ENCODE peak calls at places on chromosome 18, in ten cellular contexts. O is right cardiac atrium; N is stomach; R is Panc1; V is caudate nucleus; A is cardiac muscle cell; T is mammary epithelial cell; M is dorsolateral prefrontal cortex; P is GM23338; J is CD4-positive, CD25-positive, alpha-beta regulatory T cell. U is an unnamed sample.

GRCh38 chr18:79607361-79607930 is 72.2 kb upstream of the CTDP1 start:
- DNase-seq in V (no peak), R (no peak), M (no peak), N (no peak), A (no peak), T (no peak), P (no peak), J (no peak), O (no peak), U (no peak)

GRCh38 chr18:73296686-73297085 is 428.9 kb upstream of the NETO1 start:
- DNase-seq in P (no peak), V (no peak), A (no peak), R (no peak), M (no peak), J (no peak), T (no peak), O (no peak), N (no peak), U (no peak)

GRCh38 chr18:48918660-48919415 is 31.9 kb downstream of the SMAD7 start:
- DNase-seq in J (no peak), N (no peak), R (no peak), T (no peak), O (no peak), M (no peak), P (no peak), A (no peak), V (no peak), U (no peak)

GRCh38 chr18:48639772-48640432 is 101.1 kb downstream of the CTIF start:
- DNase-seq in M (no peak), R (no peak), A (no peak), P (peak), T (peak), O (no peak), N (no peak), J (no peak), V (no peak), U (no peak)

GRCh38 chr18:78720456-78721250 is 259.0 kb upstream of the SALL3 start:
- DNase-seq in T (no peak), O (no peak), P (no peak), N (no peak), R (no peak), M (no peak), A (no peak), J (no peak), V (no peak), U (no peak)

GRCh38 chr18:36211612-36212065 is 24.3 kb downstream of the MOCOS start:
- DNase-seq in A (no peak), O (no peak), R (no peak), T (peak), J (no peak), P (no peak), M (no peak), V (no peak), N (no peak), U (no peak)

GRCh38 chr18:50751490-50751889 is 68.3 kb downstream of the MRO start:
- DNase-seq in R (no peak), O (no peak), M (no peak), A (no peak), T (no peak), J (no peak), P (no peak), N (no peak), V (no peak), U (no peak)

GRCh38 chr18:48124857-48125626 is 194.6 kb upstream of the SMAD2 start:
- DNase-seq in N (no peak), V (no peak), M (no peak), A (no peak), J (no peak), T (no peak), R (no peak), P (no peak), O (no peak), U (no peak)

GRCh38 chr18:54210463-54210862 is 14.0 kb downstream of the MBD2 start:
- DNase-seq in J (no peak), A (no peak), P (no peak), O (no peak), M (no peak), N (no peak), R (no peak), V (no peak), T (no peak), U (no peak)

GRCh38 chr18:31185551-31185950 is 22.9 kb upstream of the DSC1 start:
- DNase-seq in P (no peak), R (no peak), A (no peak), J (no peak), V (no peak), N (no peak), M (no peak), T (peak), O (no peak), U (no peak)

GRCh38 chr18:79955302-79956075 is 4.0 kb upstream of the SLC66A2 start:
- DNase-seq in J (no peak), M (no peak), V (no peak), A (no peak), N (no peak), O (no peak), R (no peak), T (no peak), P (no peak), U (no peak)

GRCh38 chr18:46794607-46795006 is 37.8 kb upstream of the ST8SIA5 start:
- DNase-seq in O (no peak), A (no peak), N (no peak), V (no peak), P (peak), M (no peak), R (no peak), J (no peak), T (no peak), U (no peak)

GRCh38 chr18:7303306-7303705 is 72.4 kb downstream of the LRRC30 start:
- DNase-seq in T (no peak), O (no peak), V (no peak), A (peak), J (no peak), P (no peak), R (no peak), M (no peak), N (no peak), U (no peak)

GRCh38 chr18:37564796-37565137 is 831 bp downstream of the CELF4 start:
- DNase-seq in O (peak), M (peak), A (peak), R (no peak), P (peak), V (peak), T (peak), N (peak), J (no peak), U (no peak)

GRCh38 chr18:2087877-2088673 is 483.2 kb downstream of the METTL4 start:
- DNase-seq in P (no peak), O (peak), N (no peak), M (no peak), T (peak), J (no peak), A (peak), V (no peak), R (no peak), U (no peak)

GRCh38 chr18:21191596-21192307 is 50.3 kb upstream of the GREB1L start:
- DNase-seq in R (no peak), M (peak), A (peak), J (no peak), N (peak), V (peak), O (peak), P (peak), T (peak), U (no peak)

GRCh38 chr18:56995579-56996194 is 151.2 kb upstream of the BOD1L2 start:
- DNase-seq in V (no peak), N (no peak), O (no peak), R (no peak), A (no peak), J (no peak), M (peak), T (no peak), P (peak), U (no peak)

GRCh38 chr18:51867767-51868166 is 472.2 kb upstream of the DCC start:
- DNase-seq in P (peak), A (peak), N (no peak), O (no peak), J (no peak), M (no peak), V (no peak), T (peak), R (no peak), U (no peak)

GRCh38 chr18:49949991-49950395 is 136.7 kb upstream of the ACAA2 start:
- DNase-seq in O (no peak), T (no peak), V (no peak), P (no peak), A (no peak), M (no peak), J (no peak), R (no peak), N (no peak), U (no peak)

GRCh38 chr18:32261003-32261402 is 71.2 kb downstream of the MEP1B start:
- DNase-seq in V (no peak), R (no peak), A (no peak), N (no peak), M (no peak), P (peak), T (no peak), J (no peak), O (no peak), U (no peak)

GRCh38 chr18:3493501-3494244 is 43.7 kb downstream of the TGIF1 start:
- DNase-seq in R (no peak), T (no peak), V (no peak), A (no peak), J (no peak), N (no peak), P (no peak), M (no peak), O (no peak), U (no peak)

GRCh38 chr18:79732721-79733025 is 53.1 kb downstream of the CTDP1 start:
- DNase-seq in O (no peak), M (no peak), R (no peak), N (no peak), A (peak), V (no peak), J (no peak), P (no peak), T (no peak), U (no peak)

GRCh38 chr18:55582325-55582724 is 5.7 kb downstream of the TCF4 start:
- DNase-seq in O (no peak), N (no peak), R (no peak), J (no peak), A (no peak), P (peak), M (no peak), V (no peak), T (no peak), U (no peak)

GRCh38 chr18:23191952-23192662 is 56.8 kb downstream of the CABLES1 start:
- DNase-seq in T (peak), R (no peak), N (peak), O (peak), M (peak), V (peak), J (no peak), A (peak), P (no peak), U (no peak)

GRCh38 chr18:3624818-3625716 is 175.1 kb downstream of the TGIF1 start:
- DNase-seq in O (peak), N (peak), J (no peak), P (peak), V (no peak), M (no peak), T (peak), A (peak), R (no peak), U (no peak)

GRCh38 chr18:66344227-66344626 is 259.7 kb downstream of the CDH19 start:
- DNase-seq in N (no peak), V (no peak), T (no peak), M (no peak), A (no peak), O (no peak), P (no peak), R (no peak), J (no peak), U (no peak)

GRCh38 chr18:37634516-37634915 is 68.9 kb upstream of the CELF4 start:
- DNase-seq in A (no peak), N (no peak), J (no peak), M (no peak), O (no peak), R (no peak), P (no peak), V (no peak), T (no peak), U (no peak)

GRCh38 chr18:56235773-56236115 is 402.6 kb downstream of the TXNL1 start:
- DNase-seq in V (no peak), O (no peak), R (no peak), A (no peak), M (no peak), P (peak), J (no peak), N (no peak), T (no peak), U (no peak)

GRCh38 chr18:61869631-61870030 is 23.2 kb downstream of the RNF152 start:
- DNase-seq in P (no peak), R (no peak), V (no peak), N (no peak), J (no peak), A (no peak), M (no peak), T (no peak), O (no peak), U (no peak)

GRCh38 chr18:56615738-56616520 is 22.5 kb downstream of the TXNL1 start:
- DNase-seq in V (no peak), A (no peak), P (no peak), J (no peak), N (no peak), M (no peak), R (no peak), O (no peak), T (no peak), U (no peak)

GRCh38 chr18:21714472-21714871 is 9.9 kb upstream of the ABHD3 start:
- DNase-seq in P (no peak), V (no peak), J (no peak), R (no peak), O (no peak), T (no peak), M (no peak), N (no peak), A (no peak), U (no peak)

GRCh38 chr18:11826836-11827235 is 24.4 kb upstream of the CHMP1B start:
- DNase-seq in V (no peak), N (no peak), R (no peak), M (no peak), P (peak), T (no peak), O (no peak), A (no peak), J (no peak), U (no peak)
- H3K27ac ChIP-seq in V (no peak), N (no peak), R (no peak), M (no peak), P (no peak), T (no peak), O (no peak), A (no peak), J (no peak), U (no peak)

GRCh38 chr18:58789856-58790255 is 74.8 kb upstream of the ZNF532 start:
- DNase-seq in J (no peak), T (no peak), A (peak), O (peak), V (no peak), M (no peak), P (no peak), R (no peak), N (no peak), U (no peak)
- H3K27ac ChIP-seq in J (no peak), T (no peak), A (no peak), O (peak), V (peak), M (peak), P (peak), R (peak), N (peak), U (peak)

GRCh38 chr18:44823286-44823685 is 142.6 kb downstream of the SETBP1 start:
- DNase-seq in T (no peak), A (no peak), R (no peak), M (no peak), P (no peak), J (no peak), N (no peak), O (no peak), V (no peak), U (no peak)

GRCh38 chr18:44821924-44822323 is 141.2 kb downstream of the SETBP1 start:
- DNase-seq in T (no peak), J (no peak), V (no peak), A (no peak), N (no peak), M (no peak), P (no peak), R (no peak), O (no peak), U (no peak)

GRCh38 chr18:44818148-44818547 is 137.5 kb downstream of the SETBP1 start:
- DNase-seq in A (no peak), J (no peak), O (no peak), M (no peak), P (no peak), T (no peak), N (no peak), V (no peak), R (no peak), U (no peak)

GRCh38 chr18:44818668-44819403 is 138.1 kb downstream of the SETBP1 start:
- DNase-seq in O (no peak), A (no peak), V (no peak), N (no peak), P (no peak), M (no peak), T (no peak), J (no peak), R (no peak), U (no peak)

DNA sequence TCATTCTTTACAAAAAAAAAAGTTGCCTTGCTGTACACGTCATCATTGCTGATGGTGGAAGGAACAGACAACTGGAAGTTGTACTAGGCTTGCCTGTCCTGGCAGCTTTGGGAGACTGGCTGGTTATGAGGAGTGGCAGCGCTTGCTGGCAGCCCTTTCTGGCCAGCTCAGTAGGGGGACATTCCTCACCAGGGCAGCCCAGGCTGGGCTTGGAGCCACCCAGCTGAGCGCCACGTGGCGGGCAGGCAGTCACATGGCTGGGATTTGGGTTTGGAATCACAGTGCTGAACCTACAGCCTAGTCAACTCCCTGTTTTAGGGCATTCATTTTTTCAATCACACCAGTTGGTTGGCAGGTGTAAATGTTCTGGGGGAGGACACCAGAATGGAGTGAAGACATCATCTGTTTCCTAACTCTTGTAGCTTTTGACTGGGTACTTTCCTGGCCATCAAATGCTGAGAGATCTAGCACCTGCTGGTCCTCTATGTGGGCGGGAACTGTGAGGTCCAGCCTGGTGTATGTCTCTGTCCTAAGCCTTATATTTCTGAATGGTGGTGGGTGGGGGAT is 139.3 kb downstream of the SETBP1 start:
- DNase-seq in V (peak), A (no peak), O (peak), R (no peak), T (no peak), P (no peak), J (no peak), M (peak), N (no peak), U (peak)
- H3K27ac ChIP-seq in V (no peak), A (no peak), O (no peak), R (no peak), T (no peak), P (no peak), J (no peak), M (no peak), N (no peak), U (no peak)

GRCh38 chr18:24609249-24609648 is 148.8 kb downstream of the HRH4 start:
- DNase-seq in J (no peak), V (no peak), A (no peak), M (no peak), P (no peak), T (no peak), N (no peak), R (no peak), O (no peak), U (no peak)

GRCh38 chr18:24603151-24603550 is 142.7 kb downstream of the HRH4 start:
- DNase-seq in O (no peak), A (no peak), R (no peak), J (no peak), M (no peak), V (no peak), P (no peak), N (no peak), T (no peak), U (no peak)

GRCh38 chr18:24601624-24602023 is 141.2 kb downstream of the HRH4 start:
- DNase-seq in P (peak), R (no peak), M (no peak), T (peak), N (no peak), O (no peak), V (no peak), A (no peak), J (no peak), U (no peak)

GRCh38 chr18:24602156-24602555 is 141.7 kb downstream of the HRH4 start:
- DNase-seq in T (peak), A (no peak), J (no peak), M (no peak), V (no peak), N (no peak), R (no peak), O (no peak), P (no peak), U (no peak)

DNA sequence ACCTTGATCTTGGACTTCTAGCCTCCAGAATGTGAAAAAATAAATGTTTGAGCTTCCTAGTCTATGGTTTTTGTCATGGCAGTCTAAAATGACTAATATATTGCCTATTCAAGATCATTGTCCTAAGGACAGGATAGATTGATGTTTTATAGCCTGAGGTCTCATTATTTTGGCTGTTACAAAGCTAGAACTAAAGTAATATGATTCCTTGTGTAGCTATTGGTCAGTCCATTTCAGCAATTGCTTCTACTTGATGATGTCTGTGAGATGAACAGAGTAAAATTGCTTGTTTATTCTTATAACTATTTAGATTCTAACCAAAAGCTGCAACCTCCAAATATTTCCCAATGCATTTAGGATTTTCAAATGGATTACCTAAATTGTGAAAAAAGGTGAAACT is 145.0 kb downstream of the HRH4 start:
- DNase-seq in M (no peak), V (no peak), T (no peak), R (no peak), O (no peak), P (no peak), J (no peak), A (no peak), N (no peak), U (no peak)
- H3K27ac ChIP-seq in M (no peak), V (no peak), T (no peak), R (no peak), O (no peak), P (no peak), J (no peak), A (no peak), N (no peak), U (no peak)

GRCh38 chr18:8675057-8675456 is 30.3 kb upstream of the MTCL1 start:
- DNase-seq in N (no peak), T (no peak), P (no peak), V (no peak), M (no peak), A (no peak), J (no peak), R (no peak), O (no peak), U (no peak)

GRCh38 chr18:8673276-8674209 is 31.8 kb upstream of the MTCL1 start:
- DNase-seq in V (no peak), J (no peak), A (no peak), P (no peak), M (no peak), O (no peak), T (peak), R (peak), N (no peak), U (no peak)

GRCh38 chr18:8667846-8668245 is 37.5 kb upstream of the MTCL1 start:
- DNase-seq in R (no peak), P (no peak), V (no peak), N (no peak), T (no peak), J (no peak), A (peak), M (no peak), O (no peak), U (no peak)

GRCh38 chr18:8668381-8668780 is 37.0 kb upstream of the MTCL1 start:
- DNase-seq in P (no peak), J (no peak), M (no peak), T (peak), A (no peak), R (no peak), N (no peak), O (no peak), V (no peak), U (no peak)

GRCh38 chr18:8669571-8669970 is 35.8 kb upstream of the MTCL1 start:
- DNase-seq in T (no peak), P (no peak), V (no peak), R (no peak), J (no peak), N (no peak), O (no peak), M (no peak), A (no peak), U (no peak)
- H3K27ac ChIP-seq in T (no peak), P (no peak), V (no peak), R (no peak), J (no peak), N (no peak), O (no peak), M (no peak), A (no peak), U (no peak)

DNA sequence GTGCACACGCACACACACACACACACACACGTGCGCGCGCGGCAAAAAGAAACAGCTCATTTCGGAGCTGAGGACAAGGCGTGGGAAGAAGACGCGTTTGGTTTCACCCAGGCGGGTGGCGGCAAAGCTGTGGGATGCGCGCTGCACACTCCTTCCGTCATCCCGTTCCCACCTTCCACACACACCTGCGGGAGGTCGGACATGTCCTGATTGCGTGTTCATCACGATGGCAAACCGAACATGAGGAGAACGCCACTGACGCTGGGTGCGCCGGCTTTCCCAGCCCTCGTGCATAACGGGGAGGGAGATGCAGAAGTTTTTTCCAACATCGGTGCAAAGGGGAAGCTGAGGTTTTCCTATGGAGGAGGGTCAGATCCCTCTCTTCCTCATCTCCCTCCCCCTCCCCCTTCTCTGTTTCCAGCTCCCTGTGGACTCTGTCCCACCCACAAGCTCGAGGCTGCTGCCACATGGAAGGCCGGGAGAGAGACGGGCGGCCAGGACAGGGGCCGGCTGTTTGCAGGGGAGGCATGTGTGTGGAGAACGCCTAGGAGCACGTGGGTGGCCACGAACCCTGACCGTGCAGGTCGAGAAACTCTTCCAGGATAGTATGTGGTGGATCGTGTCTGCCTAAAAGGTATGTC is 20.3 kb downstream of the MBP start:
- DNase-seq in P (peak), J (no peak), V (no peak), R (no peak), T (no peak), A (no peak), M (no peak), O (no peak), N (no peak), U (no peak)
- H3K27ac ChIP-seq in P (no peak), J (peak), V (peak), R (peak), T (no peak), A (no peak), M (no peak), O (no peak), N (peak), U (peak)